ENCODE peak calls at places on chromosome 16, in seven cellular contexts. N is A172, U is WERI-Rb-1, O is HTR-8/SVneo, G is DMS79, X is HS-5, P is T-helper 2 cell. I is an unnamed sample.

GRCh38 chr16:89581861-89582563 is 6.5 kb downstream of the CPNE7 start:
- DNase-seq in N (peak), U (no peak), O (no peak), G (no peak), X (no peak), P (no peak), I (no peak)

GRCh38 chr16:75372236-75372856 is 61.0 kb downstream of the CFDP1 start:
- DNase-seq in N (no peak), U (no peak), O (no peak), G (no peak), X (peak), P (no peak), I (no peak)

GRCh38 chr16:2587891-2588565 is 50.2 kb downstream of the PDPK1 start:
- DNase-seq in N (no peak), U (no peak), O (no peak), G (no peak), X (no peak), P (no peak), I (no peak)

GRCh38 chr16:84509032-84509950 is 4.8 kb upstream of the MEAK7 start:
- DNase-seq in N (no peak), U (peak), O (no peak), G (no peak), X (no peak), P (no peak), I (no peak)

GRCh38 chr16:27498916-27499658 is 50.6 kb downstream of the GTF3C1 start:
- DNase-seq in N (no peak), U (peak), O (no peak), G (no peak), X (no peak), P (no peak), I (no peak)

GRCh38 chr16:4940719-4941118 is 3.8 kb upstream of the PPL start:
- DNase-seq in N (no peak), U (no peak), O (no peak), G (no peak), X (no peak), P (no peak), I (no peak)

GRCh38 chr16:66608241-66609138 is 4.0 kb downstream of the CMTM3 start:
- DNase-seq in N (peak), U (peak), O (peak), G (peak), X (peak), P (peak), I (peak)

GRCh38 chr16:88132836-88133506 is 181.7 kb downstream of the BANP start:
- DNase-seq in N (no peak), U (no peak), O (no peak), G (no peak), X (no peak), P (no peak), I (no peak)

GRCh38 chr16:77898671-77899211 is 110.4 kb downstream of the VAT1L start:
- DNase-seq in N (peak), U (no peak), O (no peak), G (peak), X (peak), P (no peak), I (no peak)

GRCh38 chr16:84482001-84482891 is 22.2 kb downstream of the MEAK7 start:
- DNase-seq in N (no peak), U (no peak), O (no peak), G (no peak), X (no peak), P (no peak), I (peak)

GRCh38 chr16:69319381-69319780 is 8.2 kb downstream of the VPS4A start:
- DNase-seq in N (no peak), U (no peak), O (no peak), G (no peak), X (no peak), P (no peak), I (no peak)

GRCh38 chr16:72195609-72196008 is 23.7 kb upstream of the PMFBP1 start:
- DNase-seq in N (no peak), U (no peak), O (no peak), G (no peak), X (no peak), P (no peak), I (no peak)

GRCh38 chr16:72809446-72809845 is 238.5 kb downstream of the ZFHX3 start:
- DNase-seq in N (no peak), U (no peak), O (no peak), G (no peak), X (no peak), P (no peak), I (no peak)

GRCh38 chr16:80573700-80574120 is 32.9 kb downstream of the DYNLRB2 start:
- DNase-seq in N (no peak), U (no peak), O (no peak), G (no peak), X (no peak), P (no peak), I (no peak)

GRCh38 chr16:67943619-67944503 is at the start of gene LCAT:
- DNase-seq in N (peak), U (no peak), O (no peak), G (no peak), X (no peak), P (no peak), I (no peak)

GRCh38 chr16:56370836-56371235 is 54.5 kb downstream of the AMFR start:
- DNase-seq in N (peak), U (no peak), O (peak), G (no peak), X (no peak), P (no peak), I (no peak)

GRCh38 chr16:70713781-70714180 is 27.9 kb upstream of the MTSS2 start:
- DNase-seq in N (no peak), U (no peak), O (no peak), G (no peak), X (no peak), P (no peak), I (no peak)

GRCh38 chr16:58399718-58400633 is 7.7 kb downstream of the GINS3 start:
- DNase-seq in N (peak), U (no peak), O (no peak), G (no peak), X (no peak), P (no peak), I (peak)

GRCh38 chr16:73171380-73171779 is 123.5 kb upstream of the ZFHX3 start:
- DNase-seq in N (no peak), U (no peak), O (no peak), G (no peak), X (no peak), P (no peak), I (no peak)

GRCh38 chr16:8644513-8645140 is 23.1 kb downstream of the METTL22 start:
- DNase-seq in N (no peak), U (no peak), O (no peak), G (no peak), X (no peak), P (peak), I (no peak)

GRCh38 chr16:67537636-67538591 is 9.3 kb downstream of the RIPOR1 start:
- DNase-seq in N (no peak), U (no peak), O (peak), G (no peak), X (no peak), P (peak), I (no peak)

GRCh38 chr16:77298638-77299360 is 99.6 kb downstream of the SYCE1L start:
- DNase-seq in N (peak), U (no peak), O (peak), G (no peak), X (peak), P (no peak), I (peak)

GRCh38 chr16:71542377-71542776 is 16.2 kb downstream of the CHST4 start:
- DNase-seq in N (no peak), U (peak), O (peak), G (no peak), X (no peak), P (peak), I (peak)

GRCh38 chr16:84303023-84303422 is 8.3 kb downstream of the WFDC1 start:
- DNase-seq in N (no peak), U (no peak), O (no peak), G (no peak), X (no peak), P (no peak), I (no peak)

GRCh38 chr16:74991593-74992403 is 6.9 kb upstream of the WDR59 start:
- DNase-seq in N (no peak), U (no peak), O (no peak), G (no peak), X (no peak), P (no peak), I (no peak)

GRCh38 chr16:77169650-77170236 is 21.2 kb upstream of the MON1B start:
- DNase-seq in N (peak), U (peak), O (no peak), G (no peak), X (no peak), P (peak), I (peak)

GRCh38 chr16:13997933-13998332 is 73.2 kb upstream of the MRTFB start:
- DNase-seq in N (no peak), U (no peak), O (no peak), G (peak), X (no peak), P (peak), I (peak)

GRCh38 chr16:14301150-14302030 is 230.3 kb downstream of the MRTFB start:
- DNase-seq in N (peak), U (no peak), O (no peak), G (no peak), X (no peak), P (no peak), I (peak)

GRCh38 chr16:58466396-58466795 is 33.5 kb upstream of the NDRG4 start:
- DNase-seq in N (no peak), U (no peak), O (no peak), G (no peak), X (no peak), P (no peak), I (no peak)

GRCh38 chr16:35306915-35307314 is 1847.5 kb downstream of the TP53TG3F start:
- DNase-seq in N (no peak), U (no peak), O (no peak), G (no peak), X (no peak), P (no peak), I (peak)

GRCh38 chr16:68065716-68066305 is 19.4 kb upstream of the NFATC3 start:
- DNase-seq in N (peak), U (no peak), O (no peak), G (no peak), X (peak), P (no peak), I (no peak)

GRCh38 chr16:27169511-27170071 is 33.7 kb upstream of the KDM8 start:
- DNase-seq in N (peak), U (no peak), O (no peak), G (no peak), X (no peak), P (peak), I (peak)

GRCh38 chr16:86062271-86062965 is 163.5 kb downstream of the IRF8 start:
- DNase-seq in N (no peak), U (no peak), O (no peak), G (no peak), X (no peak), P (no peak), I (no peak)

GRCh38 chr16:84088695-84089395 is 27.9 kb downstream of the MBTPS1 start:
- DNase-seq in N (no peak), U (peak), O (no peak), G (no peak), X (no peak), P (peak), I (no peak)

GRCh38 chr16:81500833-81501521 is 56.4 kb downstream of the CMIP start:
- DNase-seq in N (peak), U (no peak), O (peak), G (no peak), X (no peak), P (no peak), I (peak)

GRCh38 chr16:68313116-68313515 is 2.3 kb downstream of the PRMT7 start:
- DNase-seq in N (no peak), U (peak), O (no peak), G (no peak), X (no peak), P (no peak), I (no peak)

GRCh38 chr16:66551362-66551761 is 1.0 kb upstream of the CKLF start:
- DNase-seq in N (peak), U (peak), O (peak), G (no peak), X (no peak), P (peak), I (no peak)